ENCODE peak calls at places on chromosomes 13 and 19, in four cellular contexts. U is hippocampal formation, Z is HS-5, N is T-helper 17 cell. Q is an unnamed sample.

GRCh38 chr19:11478167-11479089 is 2.4 kb downstream of the ELAVL3 start:
- DNase-seq in U (no peak), Z (no peak), N (no peak), Q (no peak)

GRCh38 chr13:109945206-109945960 is 159.0 kb upstream of the IRS2 start:
- DNase-seq in U (no peak), Z (peak; percentile 56), N (no peak), Q (no peak)

GRCh38 chr13:24625324-24625723 is 54.9 kb upstream of the ATP12A start:
- DNase-seq in U (no peak), Z (no peak), N (no peak), Q (no peak)

GRCh38 chr19:9847087-9847671 is 12.1 kb downstream of the PIN1 start:
- DNase-seq in U (no peak), Z (peak; percentile 78), N (no peak), Q (peak; percentile 84)

GRCh38 chr19:49997709-49998108 is 27.5 kb downstream of the VRK3 start:
- DNase-seq in U (peak; percentile 10), Z (no peak), N (no peak), Q (peak; percentile 42)

GRCh38 chr13:98295371-98295770 is 118.3 kb upstream of the RNF113B start:
- DNase-seq in U (no peak), Z (no peak), N (no peak), Q (no peak)

GRCh38 chr19:37999309-38000213 is 92.6 kb downstream of the SIPA1L3 start:
- DNase-seq in U (no peak), Z (peak; percentile 98), N (no peak), Q (no peak)

GRCh38 chr19:10625003-10625761 is at the start of gene SLC44A2:
- DNase-seq in U (peak; percentile 74), Z (no peak), N (no peak), Q (no peak)

GRCh38 chr13:54513254-54513653 is 1484.6 kb downstream of the OLFM4 start:
- DNase-seq in U (no peak), Z (no peak), N (no peak), Q (no peak)

GRCh38 chr19:52444506-52444905 is 8.8 kb upstream of the ZNF578 start:
- DNase-seq in U (no peak), Z (no peak), N (no peak), Q (no peak)

GRCh38 chr19:8585894-8586750 is 8.9 kb upstream of the MYO1F start:
- DNase-seq in U (no peak), Z (no peak), N (peak; percentile 67), Q (peak; percentile 78)

GRCh38 chr13:43316997-43317396 is 293.6 kb downstream of the DNAJC15 start:
- DNase-seq in U (peak; percentile 19), Z (no peak), N (no peak), Q (no peak)

GRCh38 chr19:38656171-38656981 is 8.9 kb downstream of the ACTN4 start:
- DNase-seq in U (peak; percentile 85), Z (no peak), N (no peak), Q (peak; percentile 47)

GRCh38 chr19:46420056-46420455 is 6.7 kb upstream of the CCDC8 start:
- DNase-seq in U (no peak), Z (no peak), N (no peak), Q (no peak)

GRCh38 chr19:33297401-33298145 is 4.8 kb downstream of the CEBPA start:
- DNase-seq in U (no peak), Z (no peak), N (no peak), Q (no peak)

GRCh38 chr13:98182589-98182988 is 5.5 kb upstream of the RNF113B start:
- DNase-seq in U (no peak), Z (no peak), N (no peak), Q (no peak)

GRCh38 chr13:27171830-27172494 is 351 bp upstream of the USP12 start:
- DNase-seq in U (peak; percentile 81), Z (no peak), N (peak; percentile 93), Q (peak; percentile 93)

GRCh38 chr19:17264641-17264979 is at the start of gene USHBP1:
- DNase-seq in U (no peak), Z (no peak), N (no peak), Q (no peak)

GRCh38 chr13:45718063-45718462 is 15.9 kb downstream of the CBY2 start:
- DNase-seq in U (peak; percentile 0), Z (no peak), N (no peak), Q (no peak)

GRCh38 chr19:57511484-57511883 is 11.7 kb downstream of the ZNF773 start:
- DNase-seq in U (no peak), Z (no peak), N (no peak), Q (no peak)

GRCh38 chr13:87999141-87999765 is 328.1 kb downstream of the SLITRK5 start:
- DNase-seq in U (no peak), Z (peak; percentile 68), N (no peak), Q (no peak)

GRCh38 chr13:36919833-36920611 is at the start of gene SMAD9:
- DNase-seq in U (peak; percentile 37), Z (no peak), N (no peak), Q (peak; percentile 62)

GRCh38 chr19:19997656-19998268 is 41.5 kb downstream of the ZNF682 start:
- DNase-seq in U (no peak), Z (no peak), N (peak; percentile 26), Q (peak; percentile 72)

GRCh38 chr19:38386300-38386967 is 1.4 kb downstream of the GGN start:
- DNase-seq in U (no peak), Z (no peak), N (no peak), Q (no peak)

GRCh38 chr19:45423589-45424190 is at the start of gene ERCC1:
- DNase-seq in U (peak; percentile 85), Z (peak; percentile 86), N (peak; percentile 53), Q (peak; percentile 84)

GRCh38 chr19:47375694-47376588 is 26.8 kb downstream of the DHX34 start:
- DNase-seq in U (no peak), Z (no peak), N (no peak), Q (no peak)

GRCh38 chr19:40165362-40165937 is 25.8 kb upstream of the MAP3K10 start:
- DNase-seq in U (no peak), Z (no peak), N (peak; percentile 36), Q (peak; percentile 84)

GRCh38 chr13:113407531-113408393 is 43.8 kb upstream of the GRTP1 start:
- DNase-seq in U (no peak), Z (no peak), N (no peak), Q (peak; percentile 2)

GRCh38 chr19:1069009-1069779 is 2.2 kb downstream of the ARHGAP45 start:
- DNase-seq in U (peak; percentile 13), Z (no peak), N (peak; percentile 52), Q (peak; percentile 81)

GRCh38 chr13:82717249-82717648 is 1165.0 kb downstream of the SLITRK1 start:
- DNase-seq in U (peak; percentile 84), Z (peak; percentile 70), N (no peak), Q (no peak)

GRCh38 chr19:43699506-43700367 is 16.1 kb upstream of the IRGC start:
- DNase-seq in U (no peak), Z (no peak), N (no peak), Q (peak; percentile 30)

GRCh38 chr13:50626031-50626643 is 217.4 kb downstream of the DLEU7 start:
- DNase-seq in U (no peak), Z (no peak), N (no peak), Q (no peak)

GRCh38 chr13:36344886-36345437 is 1.2 kb downstream of the SPART start:
- DNase-seq in U (no peak), Z (no peak), N (peak; percentile 9), Q (peak; percentile 20)

GRCh38 chr19:46426506-46427162 is 2.1 kb downstream of the PNMA8C start:
- DNase-seq in U (peak; percentile 74), Z (no peak), N (no peak), Q (peak; percentile 76)

GRCh38 chr19:5957132-5957531 is 20.8 kb downstream of the RANBP3 start:
- DNase-seq in U (no peak), Z (no peak), N (no peak), Q (no peak)

GRCh38 chr13:112466132-112467025 is 90.2 kb downstream of the SPACA7 start:
- DNase-seq in U (no peak), Z (no peak), N (no peak), Q (no peak)

GRCh38 chr13:22243519-22244197 is 572.8 kb downstream of the FGF9 start:
- DNase-seq in U (no peak), Z (no peak), N (no peak), Q (no peak)

GRCh38 chr19:38003427-38004099 is 96.6 kb downstream of the SIPA1L3 start:
- DNase-seq in U (peak; percentile 43), Z (peak; percentile 88), N (no peak), Q (peak; percentile 74)

Q was measured in activated CD4-positive, alpha-beta T cell treated with anti-CD3 and anti-CD28 coated beads for 36 hours.